ENCODE peak calls at places on chromosomes 5 and 9, in five cellular contexts. H is mesenteric fat pad, W is ACHN, D is mesendoderm, Y is skeletal muscle cell. L is an unnamed sample.

GRCh38 chr5:35852084-35852734 is 4.5 kb upstream of the IL7R start:
- DNase-seq in Y (no peak), D (no peak), H (no peak), W (peak; percentile 12), L (no peak)

GRCh38 chr9:92740969-92741368 is 23.7 kb downstream of the BICD2 start:
- DNase-seq in Y (no peak), D (no peak), W (no peak), H (no peak), L (no peak)

GRCh38 chr5:96187309-96188027 is 225.8 kb upstream of the ELL2 start:
- DNase-seq in H (no peak), D (peak; percentile 42), W (no peak), Y (no peak), L (no peak)

GRCh38 chr5:78050888-78051287 is 243.6 kb downstream of the AP3B1 start:
- DNase-seq in Y (no peak), H (no peak), W (no peak), D (no peak), L (no peak)

GRCh38 chr9:4489919-4490704 is at the start of gene SLC1A1:
- DNase-seq in D (peak; percentile 72), H (no peak), W (peak; percentile 67), Y (no peak), L (peak; percentile 73)

GRCh38 chr9:26319859-26320258 is 572.7 kb downstream of the CAAP1 start:
- DNase-seq in W (no peak), H (no peak), D (no peak), Y (no peak), L (no peak)

GRCh38 chr5:65721775-65722574 is at the start of the genes NLN and SGTB:
- DNase-seq in W (peak; percentile 74), D (peak; percentile 92), Y (no peak), H (peak; percentile 94), L (peak; percentile 85)

GRCh38 chr5:147223343-147223742 is 11.5 kb upstream of the STK32A start:
- DNase-seq in W (no peak), D (no peak), H (no peak), Y (no peak), L (no peak)

GRCh38 chr9:26754494-26755188 is 138.0 kb downstream of the CAAP1 start:
- DNase-seq in D (no peak), W (no peak), H (no peak), Y (no peak), L (no peak)

GRCh38 chr5:132095745-132096084 is 22.1 kb downstream of the CSF2 start:
- DNase-seq in Y (no peak), D (no peak), W (no peak), H (no peak), L (no peak)

GRCh38 chr5:138944527-138945322 is 69.6 kb upstream of the LRRTM2 start:
- DNase-seq in W (peak; percentile 97), D (no peak), H (no peak), Y (no peak), L (no peak)

GRCh38 chr5:76785493-76785892 is 33.3 kb upstream of the F2RL1 start:
- DNase-seq in H (no peak), W (peak; percentile 78), D (no peak), Y (no peak), L (no peak)

GRCh38 chr5:165808358-165808757 is 2302.9 kb downstream of the MAT2B start:
- DNase-seq in D (no peak), H (no peak), Y (no peak), W (no peak), L (no peak)

GRCh38 chr9:126154869-126155268 is 171.8 kb upstream of the MVB12B start:
- DNase-seq in W (no peak), H (peak; percentile 51), D (no peak), Y (no peak), L (no peak)